ENCODE peak calls at places on chromosomes 3 and 15, in eight cellular contexts. L is suprapubic skin, J is NCI-H524, A is vagina, W is Daoy, S is brain microvascular endothelial cell, X is cerebellar cortex, O is G401. V is an unnamed sample.

GRCh38 chr3:196697270-196697669 is 14.8 kb downstream of the CEP19 start:
- DNase-seq in W (no peak), S (no peak), O (no peak), A (no peak), X (no peak), L (no peak), J (no peak), V (no peak)

GRCh38 chr3:158791259-158791920 is 10.5 kb upstream of the MFSD1 start:
- DNase-seq in X (peak; percentile 80), S (peak; percentile 67), W (peak; percentile 63), O (peak; percentile 81), A (no peak), L (no peak), J (peak; percentile 74), V (peak; percentile 52)

GRCh38 chr15:50712018-50712417 is 25.4 kb upstream of the TRPM7 start:
- DNase-seq in A (no peak), S (no peak), J (no peak), W (no peak), O (no peak), L (no peak), X (no peak), V (no peak)

GRCh38 chr3:12288466-12289129 is at the start of gene PPARG:
- DNase-seq in W (peak; percentile 74), O (peak; percentile 26), X (peak; percentile 20), J (peak; percentile 5), A (no peak), S (no peak), L (peak; percentile 65), V (no peak)

GRCh38 chr15:85988741-85989140 is 90.9 kb upstream of the AGBL1 start:
- DNase-seq in A (no peak), J (no peak), W (no peak), O (no peak), L (no peak), S (no peak), X (no peak), V (no peak)

GRCh38 chr3:189845069-189845468 is 213.9 kb downstream of the TP63 start:
- DNase-seq in A (no peak), X (no peak), J (no peak), W (no peak), S (no peak), O (no peak), L (no peak), V (no peak)

GRCh38 chr15:93088200-93088980 is 621 bp downstream of the RGMA start:
- DNase-seq in X (no peak), J (peak; percentile 57), W (peak; percentile 48), S (no peak), A (no peak), O (no peak), L (no peak), V (peak; percentile 32)

GRCh38 chr15:64153480-64154367 is 2.2 kb downstream of the SNX22 start:
- DNase-seq in X (peak; percentile 94), L (peak; percentile 91), O (peak; percentile 90), W (peak; percentile 88), A (no peak), S (peak; percentile 80), J (peak; percentile 90), V (peak; percentile 86)

GRCh38 chr15:59299919-59300617 is 72.6 kb downstream of the MYO1E start:
- DNase-seq in L (peak; percentile 91), O (no peak), A (no peak), X (peak; percentile 5), S (peak; percentile 96), J (no peak), W (peak; percentile 97), V (peak; percentile 97)

GRCh38 chr3:55587476-55587875 is 100.4 kb upstream of the WNT5A start:
- DNase-seq in X (no peak), J (peak; percentile 5), S (no peak), W (no peak), L (no peak), O (no peak), A (no peak), V (no peak)

GRCh38 chr3:159273608-159274007 is 471.8 kb downstream of the MFSD1 start:
- DNase-seq in W (peak; percentile 19), O (no peak), S (peak; percentile 60), X (no peak), A (no peak), L (no peak), J (no peak), V (peak; percentile 36)

GRCh38 chr3:132292062-132292461 is 25.1 kb upstream of the ACP3 start:
- DNase-seq in L (no peak), W (no peak), X (no peak), J (no peak), O (no peak), A (no peak), S (no peak), V (no peak)

GRCh38 chr3:59482001-59482400 is 432.2 kb upstream of the CFAP20DC start:
- DNase-seq in X (no peak), W (no peak), A (no peak), S (no peak), O (no peak), L (no peak), J (no peak), V (no peak)

GRCh38 chr15:94443156-94443555 is 211.8 kb downstream of the MCTP2 start:
- DNase-seq in S (no peak), W (no peak), L (no peak), O (no peak), J (peak; percentile 52), A (no peak), X (no peak), V (no peak)

GRCh38 chr3:196431193-196432136 is 762 bp downstream of the UBXN7 start:
- DNase-seq in J (peak; percentile 44), W (peak; percentile 38), O (peak; percentile 44), A (no peak), L (no peak), X (peak; percentile 42), S (peak; percentile 40), V (peak; percentile 30)

GRCh38 chr3:11556851-11557644 is 86.7 kb downstream of the VGLL4 start:
- DNase-seq in A (no peak), W (peak; percentile 47), X (no peak), L (peak; percentile 70), O (peak; percentile 34), J (no peak), S (peak; percentile 97), V (peak; percentile 41)

GRCh38 chr3:36595531-36595930 is 168.8 kb downstream of the DCLK3 start:
- DNase-seq in O (no peak), J (no peak), S (no peak), A (no peak), X (no peak), W (no peak), L (no peak), V (no peak)

GRCh38 chr3:183342824-183343223 is 85.6 kb downstream of the MCF2L2 start:
- DNase-seq in W (no peak), L (no peak), O (no peak), A (no peak), X (no peak), S (no peak), J (no peak), V (no peak)

GRCh38 chr15:78702609-78703332 is 61.8 kb upstream of the CHRNB4 start:
- DNase-seq in S (no peak), A (peak; percentile 84), J (no peak), X (no peak), O (no peak), W (no peak), L (no peak), V (no peak)